ENCODE peak calls at places on chromosome 22, in seven cellular contexts. U, P, E, X, T, A and C are unnamed samples.

GRCh38 chr22:30861131-30861530 is 107.4 kb downstream of the MORC2 start:
- DNase-seq in X (no peak), E (no peak), A (peak), P (no peak), T (no peak), U (no peak), C (peak)

GRCh38 chr22:22520020-22520656 is at the start of gene ZNF280A:
- DNase-seq in P (no peak), A (no peak), E (no peak), U (no peak), T (no peak), X (no peak), C (no peak)

GRCh38 chr22:31935961-31936635 is 8.2 kb upstream of the YWHAH start:
- DNase-seq in X (no peak), T (no peak), U (no peak), E (no peak), P (no peak), A (no peak), C (no peak)

GRCh38 chr22:35477911-35478582 is 62.6 kb upstream of the RASD2 start:
- DNase-seq in P (no peak), E (no peak), T (no peak), X (peak), A (no peak), U (peak), C (no peak)

GRCh38 chr22:48249721-48250268 is 1487.3 kb downstream of the TBC1D22A start:
- DNase-seq in E (no peak), T (no peak), P (no peak), U (no peak), X (no peak), A (no peak), C (peak)

GRCh38 chr22:46867106-46867505 is 104.7 kb downstream of the TBC1D22A start:
- DNase-seq in P (no peak), X (no peak), E (no peak), A (no peak), T (no peak), U (no peak), C (no peak)

GRCh38 chr22:28600546-28601143 is 79.0 kb downstream of the TTC28 start:
- DNase-seq in E (peak), U (peak), A (no peak), T (no peak), X (no peak), P (no peak), C (no peak)

GRCh38 chr22:44153705-44154104 is 27.0 kb upstream of the PARVG start:
- DNase-seq in U (no peak), X (no peak), P (no peak), A (no peak), T (no peak), E (no peak), C (no peak)

GRCh38 chr22:23098718-23099524 is 28.6 kb downstream of the GNAZ start:
- DNase-seq in U (no peak), T (no peak), E (no peak), A (no peak), X (peak), P (no peak), C (no peak)

GRCh38 chr22:26890870-26891269 is 233.5 kb downstream of the MIAT start:
- DNase-seq in T (no peak), U (peak), P (no peak), X (no peak), A (no peak), E (no peak), C (no peak)

GRCh38 chr22:49213731-49214352 is 613.8 kb downstream of the BRD1 start:
- DNase-seq in E (no peak), U (no peak), X (no peak), T (peak), P (no peak), A (peak), C (no peak)

GRCh38 chr22:45645526-45646414 is 25.9 kb upstream of the ATXN10 start:
- DNase-seq in A (peak), X (peak), T (peak), P (peak), E (peak), U (peak), C (peak)

GRCh38 chr22:47095395-47096122 is 333.1 kb downstream of the TBC1D22A start:
- DNase-seq in P (no peak), E (no peak), T (no peak), X (no peak), A (no peak), U (no peak), C (no peak)

GRCh38 chr22:22761963-22762772 is 117.8 kb downstream of the GGTLC2 start:
- DNase-seq in A (no peak), P (no peak), E (no peak), U (no peak), X (no peak), T (peak), C (no peak)

GRCh38 chr22:31561238-31561887 is 65.0 kb downstream of the SFI1 start:
- DNase-seq in E (peak), T (peak), P (no peak), X (peak), A (peak), U (peak), C (no peak)